ENCODE peak calls at places on chromosomes 4 and X, in six cellular contexts. One of them, this sample, is unnamed.

GRCh38 chrX:37580080-37580479 is 8.6 kb downstream of the LANCL3 start:
- DNase-seq in dermis blood vessel endothelial cell: no peak
- DNase-seq in hypothalamus: no peak
- DNase-seq in NCI-H1417: no peak
- DNase-seq in GM13976: no peak
- DNase-seq in head of caudate nucleus: no peak
- DNase-seq in this sample: no peak

GRCh38 chr4:132227349-132228165 is 921.5 kb upstream of the PCDH10 start:
- DNase-seq in hypothalamus: no peak
- DNase-seq in NCI-H1417: no peak
- DNase-seq in head of caudate nucleus: no peak
- DNase-seq in dermis blood vessel endothelial cell: peak; percentile 2
- DNase-seq in GM13976: no peak
- DNase-seq in this sample: peak; percentile 54

GRCh38 chrX:101973066-101973465 is 41.2 kb upstream of the ZMAT1 start:
- DNase-seq in hypothalamus: no peak
- DNase-seq in dermis blood vessel endothelial cell: no peak
- DNase-seq in GM13976: no peak
- DNase-seq in head of caudate nucleus: no peak
- DNase-seq in NCI-H1417: no peak
- DNase-seq in this sample: no peak

GRCh38 chrX:149312936-149313432 is 192.1 kb downstream of the IDS start:
- DNase-seq in NCI-H1417: no peak
- DNase-seq in head of caudate nucleus: no peak
- DNase-seq in hypothalamus: no peak
- DNase-seq in GM13976: no peak
- DNase-seq in dermis blood vessel endothelial cell: no peak
- DNase-seq in this sample: no peak

GRCh38 chr4:184824081-184824775 is 1.5 kb downstream of the ACSL1 start:
- DNase-seq in NCI-H1417: no peak
- DNase-seq in GM13976: peak; percentile 58
- DNase-seq in dermis blood vessel endothelial cell: peak; percentile 21
- DNase-seq in hypothalamus: no peak
- DNase-seq in head of caudate nucleus: no peak
- DNase-seq in this sample: no peak

GRCh38 chrX:101357166-101357795 is 8.7 kb upstream of the TIMM8A start:
- DNase-seq in head of caudate nucleus: no peak
- DNase-seq in NCI-H1417: peak; percentile 6
- DNase-seq in GM13976: no peak
- DNase-seq in dermis blood vessel endothelial cell: peak; percentile 14
- DNase-seq in hypothalamus: no peak
- DNase-seq in this sample: no peak

GRCh38 chrX:153862369-153863250 is 23.4 kb downstream of the L1CAM start:
- DNase-seq in dermis blood vessel endothelial cell: no peak
- DNase-seq in NCI-H1417: no peak
- DNase-seq in hypothalamus: no peak
- DNase-seq in head of caudate nucleus: no peak
- DNase-seq in GM13976: peak; percentile 18
- DNase-seq in this sample: no peak

GRCh38 chrX:12002876-12003275 is 135.4 kb upstream of the FRMPD4 start:
- DNase-seq in GM13976: no peak
- DNase-seq in NCI-H1417: no peak
- DNase-seq in hypothalamus: no peak
- DNase-seq in dermis blood vessel endothelial cell: no peak
- DNase-seq in head of caudate nucleus: no peak
- DNase-seq in this sample: no peak

GRCh38 chr4:40046311-40046980 is 10.2 kb upstream of the N4BP2 start:
- DNase-seq in NCI-H1417: no peak
- DNase-seq in GM13976: no peak
- DNase-seq in hypothalamus: no peak
- DNase-seq in head of caudate nucleus: no peak
- DNase-seq in dermis blood vessel endothelial cell: peak; percentile 71
- DNase-seq in this sample: no peak

GRCh38 chr4:56511098-56511497 is 5.5 kb downstream of the ARL9 start:
- DNase-seq in dermis blood vessel endothelial cell: no peak
- DNase-seq in GM13976: no peak
- DNase-seq in NCI-H1417: no peak
- DNase-seq in head of caudate nucleus: no peak
- DNase-seq in hypothalamus: no peak
- DNase-seq in this sample: no peak

GRCh38 chrX:9873952-9874351 is 87.7 kb downstream of the SHROOM2 start:
- DNase-seq in NCI-H1417: peak; percentile 54
- DNase-seq in GM13976: peak; percentile 60
- DNase-seq in head of caudate nucleus: peak; percentile 36
- DNase-seq in dermis blood vessel endothelial cell: peak; percentile 61
- DNase-seq in hypothalamus: no peak
- DNase-seq in this sample: no peak

GRCh38 chr4:142405021-142405991 is 440.8 kb downstream of the INPP4B start:
- DNase-seq in dermis blood vessel endothelial cell: peak; percentile 66
- DNase-seq in head of caudate nucleus: peak; percentile 28
- DNase-seq in NCI-H1417: peak; percentile 28
- DNase-seq in hypothalamus: no peak
- DNase-seq in GM13976: no peak
- DNase-seq in this sample: no peak

GRCh38 chr4:1244978-1245471 is 3.9 kb downstream of the CTBP1 start:
- DNase-seq in dermis blood vessel endothelial cell: no peak
- DNase-seq in head of caudate nucleus: no peak
- DNase-seq in GM13976: no peak
- DNase-seq in NCI-H1417: no peak
- DNase-seq in hypothalamus: no peak
- DNase-seq in this sample: no peak

GRCh38 chr4:48493485-48494100 is 3.5 kb downstream of the ZAR1 start:
- DNase-seq in GM13976: no peak
- DNase-seq in NCI-H1417: peak; percentile 32
- DNase-seq in hypothalamus: no peak
- DNase-seq in head of caudate nucleus: no peak
- DNase-seq in dermis blood vessel endothelial cell: no peak
- DNase-seq in this sample: no peak

GRCh38 chr4:173703076-173703475 is 173.0 kb upstream of the HAND2 start:
- DNase-seq in GM13976: no peak
- DNase-seq in hypothalamus: no peak
- DNase-seq in dermis blood vessel endothelial cell: no peak
- DNase-seq in NCI-H1417: no peak
- DNase-seq in head of caudate nucleus: no peak
- DNase-seq in this sample: no peak

GRCh38 chrX:48071064-48071985 is at the start of gene ZNF630:
- DNase-seq in NCI-H1417: peak; percentile 84
- DNase-seq in dermis blood vessel endothelial cell: peak; percentile 77
- DNase-seq in head of caudate nucleus: peak; percentile 59
- DNase-seq in GM13976: peak; percentile 81
- DNase-seq in hypothalamus: peak; percentile 31
- DNase-seq in this sample: no peak

GRCh38 chr4:73599182-73599581 is 21.1 kb downstream of the RASSF6 start:
- DNase-seq in GM13976: no peak
- DNase-seq in NCI-H1417: no peak
- DNase-seq in head of caudate nucleus: no peak
- DNase-seq in hypothalamus: no peak
- DNase-seq in dermis blood vessel endothelial cell: peak; percentile 15
- DNase-seq in this sample: peak; percentile 56

GRCh38 chr4:150156543-150156942 is 78.3 kb downstream of the DCLK2 start:
- DNase-seq in head of caudate nucleus: no peak
- DNase-seq in hypothalamus: no peak
- DNase-seq in dermis blood vessel endothelial cell: no peak
- DNase-seq in NCI-H1417: no peak
- DNase-seq in GM13976: no peak
- DNase-seq in this sample: no peak